ENCODE peak calls at places on chromosomes 7 and 10, in four cellular contexts. Q, U, O and I are unnamed samples.

GRCh38 chr10:32957341-32958084 is 517 bp downstream of the ITGB1 start:
- DNase-seq in Q (no peak), O (peak), U (peak), I (no peak)

GRCh38 chr10:116636385-116636784 is 15.6 kb downstream of the PNLIPRP2 start:
- DNase-seq in O (no peak), Q (no peak), U (no peak), I (no peak)

GRCh38 chr10:14325325-14325955 is 5.3 kb downstream of the FRMD4A start:
- DNase-seq in O (peak), U (no peak), Q (no peak), I (no peak)

GRCh38 chr10:63561421-63561820 is 40.2 kb downstream of the REEP3 start:
- DNase-seq in U (no peak), O (no peak), Q (no peak), I (no peak)

GRCh38 chr10:72426982-72427381 is 72.3 kb upstream of the DNAJB12 start:
- DNase-seq in O (no peak), U (no peak), Q (no peak), I (no peak)

GRCh38 chr10:14757394-14757793 is 17.3 kb downstream of the FAM107B start:
- DNase-seq in Q (no peak), U (no peak), O (no peak), I (no peak)

GRCh38 chr7:5422324-5423271 is 1.0 kb downstream of the TNRC18 start:
- DNase-seq in Q (no peak), U (peak), O (peak), I (no peak)

GRCh38 chr10:35819736-35820135 is 177.6 kb upstream of the FZD8 start:
- DNase-seq in O (no peak), Q (no peak), U (no peak), I (no peak)

GRCh38 chr10:71302874-71303568 is 16.0 kb upstream of the SLC29A3 start:
- DNase-seq in O (peak), U (peak), Q (no peak), I (no peak)

GRCh38 chr10:73716251-73716650 is 18.3 kb upstream of the AGAP5 start:
- DNase-seq in Q (no peak), O (no peak), U (no peak), I (no peak)

GRCh38 chr10:96043157-96043894 is at the start of gene CCNJ:
- DNase-seq in O (peak), Q (peak), U (peak), I (peak)

GRCh38 chr7:135789956-135790355 is 41.3 kb upstream of the FAM180A start:
- DNase-seq in U (no peak), Q (no peak), O (no peak), I (no peak)

GRCh38 chr10:86359111-86359510 is 7.5 kb downstream of the GRID1 start:
- DNase-seq in Q (no peak), U (no peak), O (no peak), I (no peak)

GRCh38 chr7:47672267-47672920 is 90.5 kb upstream of the TNS3 start:
- DNase-seq in Q (no peak), U (no peak), O (no peak), I (no peak)

GRCh38 chr10:58642283-58642682 is 129.6 kb downstream of the BICC1 start:
- DNase-seq in O (no peak), U (no peak), Q (peak), I (no peak)

GRCh38 chr7:36661135-36661840 is 63.0 kb downstream of the AOAH start:
- DNase-seq in Q (peak), U (no peak), O (no peak), I (no peak)

GRCh38 chr7:151060416-151061234 is 1.2 kb downstream of the SLC4A2 start:
- DNase-seq in U (peak), Q (peak), O (peak), I (no peak)

GRCh38 chr10:132361581-132362101 is 29.6 kb downstream of the LRRC27 start:
- DNase-seq in Q (no peak), U (no peak), O (no peak), I (no peak)

GRCh38 chr10:10816453-10816852 is 201.2 kb upstream of the CELF2 start:
- DNase-seq in Q (peak), O (no peak), U (no peak), I (no peak)

GRCh38 chr10:70786799-70787415 is 1.7 kb upstream of the TBATA start:
- DNase-seq in U (no peak), Q (peak), O (no peak), I (no peak)

GRCh38 chr7:76065016-76065612 is 17.2 kb downstream of the MDH2 start:
- DNase-seq in Q (no peak), U (no peak), O (no peak), I (no peak)

GRCh38 chr10:45427305-45427955 is 53.4 kb downstream of the ALOX5 start:
- DNase-seq in Q (no peak), O (no peak), U (no peak), I (no peak)

GRCh38 chr10:45429790-45430189 is 55.8 kb downstream of the ALOX5 start:
- DNase-seq in O (no peak), U (no peak), Q (no peak), I (no peak)

GRCh38 chr10:45425628-45426563 is 51.9 kb downstream of the ALOX5 start:
- DNase-seq in Q (no peak), U (no peak), O (peak), I (no peak)

GRCh38 chr10:45428611-45429510 is 54.8 kb downstream of the ALOX5 start:
- DNase-seq in O (no peak), Q (no peak), U (no peak), I (peak)

GRCh38 chr10:45427956-45428338 is 53.9 kb downstream of the ALOX5 start:
- DNase-seq in Q (no peak), O (no peak), U (no peak), I (no peak)
- TF ChIP-seq CTCF in Q (no peak), O (no peak), U (no peak), I (no peak)

GRCh38 chr10:81820418-81820817 is 54.6 kb upstream of the NRG3 start:
- DNase-seq in Q (no peak), U (peak), O (peak), I (no peak)
- TF ChIP-seq CTCF in Q (no peak), U (no peak), O (peak), I (no peak)

GRCh38 chr10:87816163-87816841 is 1.7 kb downstream of the ATAD1 start:
- DNase-seq in Q (no peak), O (no peak), U (no peak), I (no peak)
- TF ChIP-seq CTCF in Q (no peak), O (no peak), U (peak), I (no peak)

DNA sequence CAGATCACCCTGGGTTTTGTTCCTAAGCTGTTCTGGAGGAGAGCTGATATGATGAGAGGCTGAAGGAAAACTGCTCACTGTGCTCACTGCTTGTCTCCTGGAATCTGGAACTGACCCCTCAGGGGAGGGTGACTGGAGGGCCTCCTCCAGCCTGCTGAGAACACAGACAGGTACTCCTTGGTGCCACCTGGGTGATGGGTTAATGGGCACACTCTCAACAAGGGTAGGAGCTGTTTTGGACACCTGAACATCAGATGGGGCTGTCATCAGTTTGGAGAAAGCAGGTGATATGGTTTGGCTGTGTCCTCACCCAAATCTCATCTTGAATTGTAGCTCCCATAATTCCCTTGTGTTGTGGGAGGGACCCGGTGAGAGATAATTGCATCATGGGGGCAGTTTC is 58.1 kb upstream of the SORCS3 start:
- DNase-seq in Q (no peak), U (no peak), O (no peak), I (no peak)
- TF ChIP-seq CTCF in Q (no peak), U (no peak), O (no peak), I (no peak)

GRCh38 chr7:141072548-141073172 is 1.2 kb upstream of the TMEM178B start:
- DNase-seq in Q (peak), U (peak), O (peak), I (no peak)

GRCh38 chr7:141073173-141073640 is 657 bp upstream of the TMEM178B start:
- DNase-seq in Q (peak), U (peak), O (peak), I (no peak)

GRCh38 chr7:141071855-141072547 is 1.9 kb upstream of the TMEM178B start:
- DNase-seq in U (peak), O (no peak), Q (no peak), I (no peak)

GRCh38 chr7:141073641-141074161 is at the start of gene TMEM178B:
- DNase-seq in U (peak), O (peak), Q (no peak), I (no peak)

GRCh38 chr7:141071260-141071854 is 2.5 kb upstream of the TMEM178B start:
- DNase-seq in U (peak), Q (no peak), O (peak), I (no peak)
- TF ChIP-seq CTCF in U (peak), Q (no peak), O (no peak), I (no peak)